ENCODE peak calls at places on chromosomes 12 and 14, in five cellular contexts. One of them, this sample, is unnamed.

GRCh38 chr14:87529081-87529480 is 463.9 kb downstream of the GALC start:
- DNase-seq in A549: no peak
- DNase-seq in endothelial cell of umbilical vein: no peak
- DNase-seq in K562: no peak
- DNase-seq in HepG2: no peak
- DNase-seq in this sample: no peak

GRCh38 chr12:70732287-70732686 is 95.1 kb upstream of the PTPRB start:
- DNase-seq in endothelial cell of umbilical vein: no peak
- DNase-seq in HepG2: no peak
- DNase-seq in A549: no peak
- DNase-seq in K562: no peak
- DNase-seq in this sample: no peak

GRCh38 chr14:51495319-51495718 is 156.4 kb upstream of the FRMD6 start:
- DNase-seq in A549: no peak
- DNase-seq in HepG2: no peak
- DNase-seq in endothelial cell of umbilical vein: peak; percentile 33
- DNase-seq in K562: no peak
- DNase-seq in this sample: no peak

GRCh38 chr12:100058482-100059029 is 73.8 kb upstream of the ANKS1B start:
- DNase-seq in K562: no peak
- DNase-seq in endothelial cell of umbilical vein: peak; percentile 94
- DNase-seq in A549: no peak
- DNase-seq in HepG2: no peak
- DNase-seq in this sample: peak; percentile 13

GRCh38 chr14:68361231-68361630 is 431.6 kb downstream of the ZFP36L1 start:
- DNase-seq in A549: no peak
- DNase-seq in K562: no peak
- DNase-seq in endothelial cell of umbilical vein: peak; percentile 73
- DNase-seq in HepG2: no peak
- DNase-seq in this sample: no peak

GRCh38 chr12:18684430-18684829 is 53.4 kb downstream of the PLCZ1 start:
- DNase-seq in A549: no peak
- DNase-seq in K562: no peak
- DNase-seq in HepG2: no peak
- DNase-seq in endothelial cell of umbilical vein: no peak
- DNase-seq in this sample: no peak

GRCh38 chr14:96205994-96206392 is 1.4 kb downstream of the BDKRB2 start:
- DNase-seq in endothelial cell of umbilical vein: no peak
- DNase-seq in A549: no peak
- DNase-seq in K562: no peak
- DNase-seq in HepG2: no peak
- DNase-seq in this sample: peak; percentile 62

GRCh38 chr12:51855586-51856428 is 7.3 kb upstream of the FIGNL2 start:
- DNase-seq in K562: no peak
- DNase-seq in endothelial cell of umbilical vein: peak; percentile 42
- DNase-seq in HepG2: peak; percentile 58
- DNase-seq in A549: peak; percentile 28
- DNase-seq in this sample: no peak

GRCh38 chr14:55801121-55801520 is 221.1 kb downstream of the KTN1 start:
- DNase-seq in endothelial cell of umbilical vein: no peak
- DNase-seq in K562: no peak
- DNase-seq in HepG2: no peak
- DNase-seq in A549: no peak
- DNase-seq in this sample: no peak

GRCh38 chr14:50360851-50361250 is 35.8 kb downstream of the CDKL1 start:
- DNase-seq in A549: no peak
- DNase-seq in HepG2: no peak
- DNase-seq in K562: no peak
- DNase-seq in endothelial cell of umbilical vein: no peak
- DNase-seq in this sample: no peak

GRCh38 chr14:23555882-23556699 is at the start of gene THTPA:
- DNase-seq in K562: peak; percentile 86
- DNase-seq in endothelial cell of umbilical vein: peak; percentile 91
- DNase-seq in HepG2: peak; percentile 96
- DNase-seq in A549: peak; percentile 95
- DNase-seq in this sample: peak; percentile 88

GRCh38 chr12:58347188-58347587 is 405.8 kb downstream of the ATP23 start:
- DNase-seq in A549: no peak
- DNase-seq in HepG2: no peak
- DNase-seq in endothelial cell of umbilical vein: no peak
- DNase-seq in K562: no peak
- DNase-seq in this sample: no peak

GRCh38 chr12:58341791-58342190 is 400.4 kb downstream of the ATP23 start:
- DNase-seq in HepG2: no peak
- DNase-seq in A549: no peak
- DNase-seq in endothelial cell of umbilical vein: peak; percentile 99
- DNase-seq in K562: no peak
- DNase-seq in this sample: no peak

GRCh38 chr12:58342736-58343135 is 401.4 kb downstream of the ATP23 start:
- DNase-seq in A549: no peak
- DNase-seq in K562: no peak
- DNase-seq in HepG2: no peak
- DNase-seq in endothelial cell of umbilical vein: no peak
- DNase-seq in this sample: no peak

GRCh38 chr12:58349161-58349560 is 407.8 kb downstream of the ATP23 start:
- DNase-seq in K562: no peak
- DNase-seq in endothelial cell of umbilical vein: peak; percentile 58
- DNase-seq in A549: no peak
- DNase-seq in HepG2: no peak
- DNase-seq in this sample: no peak

DNA sequence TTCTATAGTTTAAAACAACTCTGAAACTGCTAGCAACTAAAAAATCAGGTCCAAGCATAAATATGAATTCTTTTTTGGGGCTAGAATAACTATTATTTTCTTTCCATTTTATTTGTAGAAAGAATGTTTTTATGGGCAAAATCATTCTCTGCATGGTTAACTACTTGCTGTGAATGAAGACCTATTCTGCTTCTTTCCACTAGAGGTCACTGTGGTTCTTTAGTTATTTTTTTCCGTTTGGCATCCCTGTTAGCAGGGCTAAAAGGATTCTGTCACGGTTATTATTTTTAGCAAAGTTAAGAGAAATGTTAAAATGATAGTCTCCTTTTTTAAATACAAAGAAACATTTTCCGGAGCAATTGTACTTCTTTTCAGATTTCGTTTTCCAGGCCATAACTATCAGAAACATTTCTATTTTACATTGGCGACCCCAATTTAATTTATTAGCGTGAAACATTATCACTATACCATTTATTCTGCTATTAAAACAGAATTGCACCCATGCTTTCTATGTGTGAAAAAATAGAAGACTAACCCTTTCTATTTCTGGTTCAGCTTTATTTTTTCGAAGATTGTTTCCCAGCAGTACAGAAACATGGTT is 404.8 kb downstream of the ATP23 start:
- DNase-seq in K562: peak; percentile 49
- DNase-seq in A549: peak; percentile 30
- DNase-seq in HepG2: peak; percentile 4
- DNase-seq in endothelial cell of umbilical vein: peak; percentile 58
- DNase-seq in this sample: peak; percentile 43
- TF ChIP-seq MAX in K562: no peak
- TF ChIP-seq MAX in A549: no peak
- TF ChIP-seq MAX in HepG2: no peak
- TF ChIP-seq MAX in endothelial cell of umbilical vein: no peak
- TF ChIP-seq MAX in this sample: no peak

GRCh38 chr12:28173440-28173839 is 16.8 kb upstream of the CCDC91 start:
- DNase-seq in A549: no peak
- DNase-seq in HepG2: no peak
- DNase-seq in K562: no peak
- DNase-seq in endothelial cell of umbilical vein: no peak
- DNase-seq in this sample: no peak

GRCh38 chr12:28171356-28172060 is 18.7 kb upstream of the CCDC91 start:
- DNase-seq in K562: no peak
- DNase-seq in A549: no peak
- DNase-seq in HepG2: no peak
- DNase-seq in endothelial cell of umbilical vein: no peak
- DNase-seq in this sample: no peak

GRCh38 chr12:28175098-28175589 is 15.1 kb upstream of the CCDC91 start:
- DNase-seq in K562: no peak
- DNase-seq in A549: no peak
- DNase-seq in HepG2: no peak
- DNase-seq in endothelial cell of umbilical vein: no peak
- DNase-seq in this sample: no peak

GRCh38 chr12:28176295-28176694 is 14.0 kb upstream of the CCDC91 start:
- DNase-seq in K562: no peak
- DNase-seq in A549: no peak
- DNase-seq in HepG2: no peak
- DNase-seq in endothelial cell of umbilical vein: no peak
- DNase-seq in this sample: no peak

GRCh38 chr12:28172434-28173030 is 17.7 kb upstream of the CCDC91 start:
- DNase-seq in A549: peak; percentile 50
- DNase-seq in K562: peak; percentile 24
- DNase-seq in endothelial cell of umbilical vein: peak; percentile 73
- DNase-seq in HepG2: peak; percentile 39
- DNase-seq in this sample: peak; percentile 54
- TF ChIP-seq CTCF in A549: peak; percentile 81
- TF ChIP-seq CTCF in K562: peak; percentile 80
- TF ChIP-seq CTCF in endothelial cell of umbilical vein: peak; percentile 56
- TF ChIP-seq CTCF in HepG2: peak; percentile 68
- TF ChIP-seq CTCF in this sample: peak; percentile 67

DNA sequence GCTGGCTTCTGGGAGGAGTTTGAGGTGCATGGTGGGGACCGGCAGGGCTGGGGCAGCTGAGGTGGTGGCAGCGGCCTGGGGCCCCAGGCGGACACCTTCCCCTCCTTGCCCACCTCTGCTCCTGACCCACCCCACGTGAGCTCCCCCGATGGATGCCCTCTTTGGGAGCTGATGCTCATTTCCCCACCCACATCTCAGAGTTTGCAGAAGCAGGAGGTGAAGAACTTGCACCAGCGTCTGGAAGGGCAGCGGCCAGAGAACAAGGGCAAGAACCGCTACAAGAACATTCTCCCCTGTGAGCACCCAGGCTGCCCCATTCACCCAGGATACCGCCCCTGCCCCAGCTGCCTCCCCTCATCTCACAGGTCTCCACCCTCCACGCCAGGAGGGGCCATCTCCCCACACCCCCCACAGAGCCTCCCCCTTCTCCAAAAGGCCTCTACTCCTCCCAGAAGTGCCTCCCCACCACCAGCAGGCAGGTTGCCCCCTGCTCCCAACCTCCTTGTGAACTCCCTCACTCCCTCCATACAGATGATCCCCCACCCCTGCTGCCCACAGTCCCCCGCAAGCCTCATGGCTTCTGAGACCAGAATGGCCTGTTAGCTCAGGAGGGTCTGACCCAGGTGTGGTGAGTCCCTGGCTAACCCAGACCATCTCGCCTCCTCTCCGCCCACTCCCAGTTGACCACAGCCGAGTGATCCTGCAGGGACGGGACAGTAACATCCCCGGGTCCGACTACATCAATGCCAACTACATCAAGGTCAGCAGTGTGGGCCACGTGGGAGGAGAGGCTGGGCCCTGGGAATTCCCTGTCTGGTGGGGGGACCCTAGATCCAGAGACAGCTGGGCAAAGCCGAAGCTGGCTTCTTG is 4.5 kb downstream of the PTPN6 start:
- DNase-seq in endothelial cell of umbilical vein: no peak
- DNase-seq in A549: no peak
- DNase-seq in K562: no peak
- DNase-seq in HepG2: no peak
- DNase-seq in this sample: no peak
- TF ChIP-seq MYC in endothelial cell of umbilical vein: no peak
- TF ChIP-seq MYC in A549: no peak
- TF ChIP-seq MYC in K562: no peak
- TF ChIP-seq MYC in HepG2: no peak
- TF ChIP-seq MYC in this sample: no peak

DNA sequence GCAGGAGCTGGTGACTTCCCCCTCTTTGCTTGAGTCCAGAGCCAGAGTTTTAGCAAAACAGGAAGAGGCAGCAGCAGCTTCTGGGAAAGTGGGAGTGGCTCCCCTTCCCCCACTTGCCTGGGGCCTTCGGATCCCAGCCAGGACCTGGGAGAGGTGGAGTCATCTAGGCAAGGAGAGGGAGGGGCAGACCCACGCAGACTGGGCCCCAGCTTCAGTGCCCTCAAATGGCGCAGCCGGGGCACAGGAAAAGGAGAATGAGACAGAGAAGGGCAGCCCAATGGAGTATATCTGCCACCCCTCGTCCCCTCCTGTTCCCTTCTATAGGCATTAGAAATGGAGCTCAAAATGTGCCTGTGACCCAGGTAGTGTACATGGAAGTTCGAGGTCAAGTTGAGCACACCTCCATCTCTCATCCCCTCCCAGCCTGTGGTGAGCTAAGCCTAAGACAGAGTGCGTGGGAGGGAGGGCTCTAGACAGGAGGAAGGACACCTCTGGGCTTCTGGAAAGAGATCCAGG is 9.3 kb upstream of the HDAC7 start:
- DNase-seq in K562: peak; percentile 89
- DNase-seq in HepG2: no peak
- DNase-seq in endothelial cell of umbilical vein: peak; percentile 77
- DNase-seq in A549: peak; percentile 72
- DNase-seq in this sample: peak; percentile 50
- TF ChIP-seq MAX in K562: peak; percentile 34
- TF ChIP-seq MAX in HepG2: no peak
- TF ChIP-seq MAX in endothelial cell of umbilical vein: no peak
- TF ChIP-seq MAX in A549: no peak
- TF ChIP-seq MAX in this sample: no peak

DNA sequence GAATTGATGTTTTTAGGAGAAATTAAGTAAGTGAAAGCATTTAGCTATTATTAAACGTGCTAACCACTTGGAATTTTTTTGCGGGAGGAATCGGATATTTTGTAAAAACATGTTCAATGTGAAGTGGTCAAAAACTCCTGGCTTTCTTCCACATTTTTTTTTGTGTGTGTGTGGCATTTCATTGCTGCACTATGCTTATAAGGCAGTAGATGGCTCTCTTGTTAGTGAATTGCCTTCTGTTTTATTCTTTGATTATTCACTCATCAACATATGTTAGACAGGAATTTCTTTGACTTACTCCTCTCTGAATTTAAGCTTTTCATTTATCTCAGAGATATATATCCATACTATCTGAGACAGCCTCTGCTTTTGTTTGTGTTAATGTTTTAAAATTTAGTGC is 71.3 kb downstream of the DERA start:
- DNase-seq in K562: no peak
- DNase-seq in endothelial cell of umbilical vein: peak; percentile 63
- DNase-seq in A549: peak; percentile 15
- DNase-seq in HepG2: no peak
- DNase-seq in this sample: peak; percentile 7
- TF ChIP-seq CTCF in K562: peak; percentile 40
- TF ChIP-seq CTCF in endothelial cell of umbilical vein: peak; percentile 38
- TF ChIP-seq CTCF in A549: no peak
- TF ChIP-seq CTCF in HepG2: no peak
- TF ChIP-seq CTCF in this sample: peak; percentile 34

This sample was measured in NB4.